ENCODE peak calls at places on chromosomes 13 and 19, in eight cellular contexts. X is endothelial cell of umbilical vein; T is heart left ventricle; J is CD8-positive, alpha-beta T cell; R is keratinocyte; P is mammary epithelial cell; Y is breast epithelium; U is psoas muscle. H is an unnamed sample.

GRCh38 chr19:8702350-8702749 is 3.8 kb upstream of the ACTL9 start:
- DNase-seq in X (no peak), T (no peak), J (peak; percentile 18), R (no peak), P (no peak), Y (no peak), U (no peak), H (no peak)

GRCh38 chr19:48501446-48501960 is 10.1 kb downstream of the LMTK3 start:
- DNase-seq in X (no peak), T (no peak), J (peak; percentile 47), R (peak; percentile 95), P (peak; percentile 93), Y (no peak), U (no peak), H (no peak)

GRCh38 chr13:38103851-38104250 is 234.3 kb upstream of the TRPC4 start:
- DNase-seq in X (no peak), T (no peak), J (no peak), R (no peak), P (no peak), Y (no peak), U (no peak), H (no peak)

GRCh38 chr19:32061304-32061703 is 284.1 kb upstream of the ZNF507 start:
- DNase-seq in X (no peak), T (no peak), J (no peak), R (no peak), P (peak; percentile 80), Y (no peak), U (no peak), H (no peak)

GRCh38 chr13:51747438-51748434 is 56.2 kb downstream of the DHRS12 start:
- DNase-seq in X (no peak), T (no peak), J (no peak), R (no peak), P (no peak), Y (no peak), U (no peak), H (no peak)

GRCh38 chr19:47438793-47439220 is 19.5 kb upstream of the MEIS3 start:
- DNase-seq in X (no peak), T (no peak), J (no peak), R (no peak), P (no peak), Y (no peak), U (no peak), H (no peak)

GRCh38 chr13:89514534-89515312 is 1832.8 kb upstream of the MIR17HG start:
- DNase-seq in X (peak; percentile 97), T (no peak), J (no peak), R (peak; percentile 28), P (peak; percentile 68), Y (no peak), U (no peak), H (no peak)

GRCh38 chr19:1856698-1857603 is 6.4 kb downstream of the KLF16 start:
- DNase-seq in X (peak; percentile 76), T (peak; percentile 88), J (peak; percentile 41), R (no peak), P (peak; percentile 81), Y (peak; percentile 90), U (peak; percentile 88), H (peak; percentile 74)

GRCh38 chr13:100957741-100958140 is 283.1 kb upstream of the TMTC4 start:
- DNase-seq in X (no peak), T (no peak), J (no peak), R (no peak), P (no peak), Y (no peak), U (no peak), H (no peak)

GRCh38 chr13:37490176-37490575 is 108.4 kb downstream of the POSTN start:
- DNase-seq in X (no peak), T (no peak), J (no peak), R (no peak), P (no peak), Y (no peak), U (no peak), H (no peak)

GRCh38 chr19:15427350-15427700 is 8.5 kb upstream of the AKAP8L start:
- DNase-seq in X (no peak), T (no peak), J (no peak), R (no peak), P (no peak), Y (no peak), U (peak; percentile 30), H (no peak)

GRCh38 chr19:6811906-6812305 is 39.4 kb downstream of the VAV1 start:
- DNase-seq in X (peak; percentile 60), T (no peak), J (no peak), R (no peak), P (peak; percentile 65), Y (no peak), U (no peak), H (no peak)

GRCh38 chr13:93736111-93736510 is 509.5 kb downstream of the GPC6 start:
- DNase-seq in X (no peak), T (no peak), J (no peak), R (no peak), P (no peak), Y (no peak), U (no peak), H (no peak)

GRCh38 chr19:57171551-57172081 is 4.3 kb upstream of the DUXA start:
- DNase-seq in X (no peak), T (peak; percentile 64), J (no peak), R (no peak), P (peak; percentile 22), Y (no peak), U (no peak), H (peak; percentile 62)

GRCh38 chr13:108895220-108895704 is 265.9 kb downstream of the MYO16 start:
- DNase-seq in X (peak; percentile 47), T (no peak), J (no peak), R (no peak), P (peak; percentile 65), Y (no peak), U (no peak), H (no peak)

GRCh38 chr13:50452761-50453160 is 390.7 kb downstream of the DLEU7 start:
- DNase-seq in X (no peak), T (no peak), J (no peak), R (no peak), P (no peak), Y (no peak), U (no peak), H (no peak)

GRCh38 chr19:40238775-40239174 is 12.3 kb upstream of the CCNP start:
- DNase-seq in X (no peak), T (no peak), J (no peak), R (no peak), P (no peak), Y (no peak), U (no peak), H (no peak)

GRCh38 chr19:4676955-4677731 is 7.0 kb upstream of the MYDGF start:
- DNase-seq in X (peak; percentile 18), T (peak; percentile 66), J (peak; percentile 22), R (no peak), P (no peak), Y (no peak), U (peak; percentile 87), H (no peak)

DNA sequence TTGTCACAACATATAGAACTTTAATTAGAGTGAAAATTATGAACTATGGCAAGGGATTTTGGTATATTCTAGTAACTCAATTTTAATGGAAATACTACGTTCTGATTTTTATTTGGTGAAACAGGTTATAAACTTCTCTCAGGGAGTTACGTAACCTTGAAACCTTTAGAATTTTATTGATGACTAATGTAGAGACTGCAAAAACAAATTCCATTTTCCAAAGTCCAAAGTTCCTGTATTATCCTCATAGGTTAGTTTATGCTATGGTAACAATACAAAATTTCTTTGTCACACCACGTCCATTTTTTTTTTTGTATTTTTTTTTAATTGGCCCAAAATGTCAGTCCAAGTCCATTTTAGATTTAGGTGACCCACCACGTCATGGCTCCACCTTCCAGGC is 185.7 kb downstream of the KLF5 start:
- DNase-seq in X (no peak), T (no peak), J (no peak), R (no peak), P (no peak), Y (no peak), U (no peak), H (no peak)
- H3K27ac ChIP-seq in X (no peak overlapping the region), T (no peak overlapping the region), J (no peak overlapping the region), R (no peak overlapping the region), P (no peak overlapping the region), Y (no peak overlapping the region), U (no peak overlapping the region), H (no peak overlapping the region)

GRCh38 chr19:33799507-33799906 is 2.8 kb downstream of the KCTD15 start:
- DNase-seq in X (no peak), T (no peak), J (no peak), R (no peak), P (no peak), Y (no peak), U (no peak), H (no peak)
- H3K27ac ChIP-seq in X (no peak overlapping the region), T (peak overlapping the region; percentile 100), J (no peak overlapping the region), R (no peak overlapping the region), P (no peak overlapping the region), Y (no peak overlapping the region), U (no peak overlapping the region), H (peak overlapping the region; percentile 99)

GRCh38 chr13:73417012-73417615 is 358.3 kb downstream of the KLF5 start:
- DNase-seq in X (no peak), T (no peak), J (no peak), R (no peak), P (no peak), Y (no peak), U (no peak), H (no peak)

GRCh38 chr13:73416093-73416492 is 357.3 kb downstream of the KLF5 start:
- DNase-seq in X (no peak), T (no peak), J (no peak), R (no peak), P (no peak), Y (no peak), U (no peak), H (no peak)

GRCh38 chr13:73411067-73411809 is 352.4 kb downstream of the KLF5 start:
- DNase-seq in X (no peak), T (no peak), J (no peak), R (no peak), P (peak; percentile 90), Y (no peak), U (no peak), H (no peak)

DNA sequence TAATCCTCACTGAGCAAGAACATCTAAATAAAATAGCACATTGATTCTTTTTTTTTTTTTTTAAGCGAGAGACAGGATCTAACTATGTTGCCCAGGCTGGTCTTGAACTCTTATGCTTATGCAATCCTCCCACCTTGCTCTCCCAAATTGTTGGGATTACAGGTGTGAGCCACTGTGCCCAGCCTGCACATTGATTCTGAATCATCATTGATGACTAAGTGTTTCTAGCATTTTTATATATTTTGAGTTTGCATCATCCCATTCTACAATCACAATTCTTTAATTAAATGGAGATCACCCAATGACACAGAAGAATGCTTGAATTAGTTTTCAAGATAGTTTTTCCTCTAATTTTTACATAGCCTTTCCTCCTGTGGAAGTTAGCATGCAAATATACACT is 354.1 kb downstream of the KLF5 start:
- DNase-seq in X (no peak), T (no peak), J (no peak), R (no peak), P (peak; percentile 87), Y (no peak), U (no peak), H (no peak)
- H3K27ac ChIP-seq in X (no peak overlapping the region), T (no peak overlapping the region), J (no peak overlapping the region), R (peak overlapping the region; percentile 75), P (peak overlapping the region; percentile 85), Y (no peak overlapping the region), U (no peak overlapping the region), H (no peak overlapping the region)

DNA sequence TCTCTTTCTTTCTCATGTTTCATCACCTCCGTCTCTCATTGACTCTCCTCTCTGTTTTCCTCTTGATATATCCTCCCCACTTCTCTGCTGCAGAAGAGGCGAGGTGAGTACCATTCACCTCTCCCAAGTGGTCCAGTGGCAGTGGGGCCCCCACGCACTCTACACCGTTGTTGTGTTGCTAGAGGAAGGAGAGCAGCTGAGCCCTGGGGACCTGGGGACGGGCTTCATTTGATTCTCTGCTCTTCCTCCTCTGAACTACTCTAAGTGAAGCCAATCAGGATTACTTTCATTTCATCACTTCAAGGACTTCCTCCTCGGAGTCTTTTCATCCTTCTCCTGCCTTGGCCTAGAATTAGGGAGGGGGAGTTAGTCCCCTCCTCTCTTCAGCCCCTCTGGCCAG is 64.6 kb downstream of the CCNE1 start:
- DNase-seq in X (no peak), T (no peak), J (no peak), R (no peak), P (no peak), Y (no peak), U (no peak), H (no peak)
- H3K27ac ChIP-seq in X (no peak overlapping the region), T (no peak overlapping the region), J (no peak overlapping the region), R (no peak overlapping the region), P (no peak overlapping the region), Y (no peak overlapping the region), U (peak overlapping the region; percentile 36), H (no peak overlapping the region)